ENCODE peak calls at places on chromosomes 12 and 14, in ten cellular contexts. G is kidney glomerular epithelial cell; M is left cardiac atrium; H is cardiac muscle cell; S is HS-5; O is neural crest cell; T is NCI-H1694 treated with DMSO at 0.1 percent for 48 hours; C is central memory CD4-positive, alpha-beta T cell; R is stimulated activated CD4-positive, alpha-beta T cell treated with anti-CD3 and anti-CD28 coated beads, Interleukin-1b, Interleukin-23, amount 100 ng/mL, for 1 hour; D is naive thymus-derived CD4-positive, alpha-beta T cell. E is an unnamed sample.

GRCh38 chr12:25997401-25997973 is 39.0 kb downstream of the RASSF8 start:
- DNase-seq in T (no peak), M (no peak), O (no peak), C (no peak), D (no peak), R (no peak), S (peak; percentile 98), H (peak; percentile 93), G (peak; percentile 94), E (peak; percentile 94)

GRCh38 chr14:89162586-89162985 is 254.4 kb downstream of the FOXN3 start:
- DNase-seq in T (no peak), R (no peak), H (no peak), G (no peak), S (no peak), C (no peak), M (no peak), D (no peak), O (no peak), E (no peak)

GRCh38 chr12:108301346-108301745 is 37.8 kb downstream of the CMKLR1 start:
- DNase-seq in G (no peak), M (no peak), O (no peak), H (no peak), C (no peak), S (no peak), R (no peak), T (no peak), D (no peak), E (no peak)

GRCh38 chr14:22871200-22871961 is at the start of gene LRP10:
- DNase-seq in M (peak; percentile 92), D (peak; percentile 74), S (peak; percentile 64), C (peak; percentile 76), G (peak; percentile 87), H (peak; percentile 90), O (peak; percentile 80), R (no peak), T (peak; percentile 37), E (no peak)

GRCh38 chr14:55438066-55438683 is 2.2 kb downstream of the TBPL2 start:
- DNase-seq in G (peak; percentile 62), H (peak; percentile 78), T (peak; percentile 52), D (no peak), C (no peak), O (no peak), S (no peak), M (no peak), R (no peak), E (no peak)

GRCh38 chr14:32004300-32004699 is 72.8 kb upstream of the ARHGAP5 start:
- DNase-seq in T (no peak), S (peak; percentile 46), O (no peak), M (no peak), D (no peak), H (peak; percentile 77), G (peak; percentile 74), C (no peak), R (no peak), E (peak; percentile 51)

GRCh38 chr12:15688202-15688736 is 100.9 kb downstream of the EPS8 start:
- DNase-seq in M (peak; percentile 75), C (no peak), H (peak; percentile 47), R (no peak), D (no peak), T (no peak), S (no peak), G (no peak), O (peak; percentile 44), E (no peak)

GRCh38 chr14:63088865-63089264 is 43.6 kb upstream of the KCNH5 start:
- DNase-seq in O (no peak), M (no peak), R (no peak), H (no peak), S (no peak), D (no peak), C (no peak), G (no peak), T (no peak), E (no peak)

GRCh38 chr12:2877047-2877958 is at the start of the genes FOXM1 and RHNO1:
- DNase-seq in G (peak; percentile 73), D (peak; percentile 88), O (peak; percentile 88), M (peak; percentile 92), C (peak; percentile 87), S (peak; percentile 61), H (peak; percentile 92), R (peak; percentile 58), T (peak; percentile 81), E (no peak)

GRCh38 chr14:23636317-23637211 is at the start of gene DHRS2:
- DNase-seq in T (no peak), H (no peak), C (no peak), O (no peak), R (no peak), S (no peak), M (no peak), D (no peak), G (no peak), E (no peak)

GRCh38 chr12:102067574-102068258 is 5.9 kb upstream of the WASHC3 start:
- DNase-seq in D (no peak), G (no peak), H (no peak), C (no peak), M (no peak), T (no peak), R (no peak), O (no peak), S (peak; percentile 29), E (peak; percentile 45)

GRCh38 chr14:97445367-97445766 is 648.2 kb downstream of the VRK1 start:
- DNase-seq in C (no peak), G (no peak), H (no peak), O (no peak), R (no peak), D (no peak), S (no peak), M (no peak), T (no peak), E (no peak)

GRCh38 chr12:121794532-121795028 is 1.1 kb upstream of the RHOF start:
- DNase-seq in C (no peak), S (no peak), R (no peak), T (no peak), H (no peak), D (no peak), O (no peak), M (no peak), G (no peak), E (no peak)

GRCh38 chr14:68628605-68629310 is 164.1 kb downstream of the ZFP36L1 start:
- DNase-seq in T (no peak), D (peak; percentile 30), S (no peak), H (no peak), O (no peak), G (no peak), C (peak; percentile 45), R (no peak), M (no peak), E (no peak)

GRCh38 chr12:54159140-54159539 is 29.6 kb downstream of the SMUG1 start:
- DNase-seq in H (peak; percentile 7), D (no peak), O (peak; percentile 27), G (peak; percentile 9), M (no peak), R (no peak), S (no peak), C (no peak), T (peak; percentile 60), E (no peak)

GRCh38 chr14:64671591-64671990 is 32.6 kb upstream of the PLEKHG3 start:
- DNase-seq in G (peak; percentile 66), R (no peak), S (peak; percentile 20), O (no peak), H (peak; percentile 84), C (peak; percentile 66), M (no peak), T (peak; percentile 78), D (peak; percentile 50), E (no peak)

GRCh38 chr12:72281145-72281544 is 9.0 kb downstream of the TRHDE start:
- DNase-seq in H (no peak), G (peak; percentile 20), O (no peak), C (no peak), T (no peak), M (no peak), R (no peak), D (no peak), S (no peak), E (no peak)

GRCh38 chr12:96240251-96240650 is 46.1 kb downstream of the ELK3 start:
- DNase-seq in H (no peak), R (no peak), G (no peak), M (no peak), C (no peak), O (no peak), D (no peak), T (peak; percentile 38), S (no peak), E (no peak)

GRCh38 chr12:3669594-3669993 is 83.3 kb downstream of the CRACR2A start:
- DNase-seq in M (no peak), G (no peak), S (no peak), D (no peak), O (no peak), T (no peak), R (no peak), H (no peak), C (no peak), E (no peak)

GRCh38 chr14:96466918-96467317 is 35.3 kb upstream of the PAPOLA start:
- DNase-seq in C (no peak), D (no peak), O (no peak), H (no peak), T (no peak), G (no peak), S (no peak), M (no peak), R (no peak), E (no peak)

GRCh38 chr12:54998958-54999510 is 14.5 kb upstream of the TESPA1 start:
- DNase-seq in O (no peak), T (no peak), S (no peak), C (no peak), M (no peak), H (no peak), G (no peak), R (no peak), D (no peak), E (no peak)

GRCh38 chr14:94570002-94570400 is 8.8 kb downstream of the SERPINA4 start:
- DNase-seq in D (no peak), S (no peak), T (no peak), G (no peak), O (no peak), C (no peak), H (no peak), R (no peak), M (no peak), E (no peak)

GRCh38 chr12:105067511-105068031 is 16.7 kb downstream of the ALDH1L2 start:
- DNase-seq in C (no peak), S (no peak), M (no peak), R (no peak), O (no peak), G (no peak), T (no peak), H (peak; percentile 15), D (no peak), E (no peak)

GRCh38 chr12:121099779-121100178 is 32.9 kb upstream of the P2RX7 start:
- DNase-seq in C (no peak), H (no peak), D (no peak), R (no peak), M (no peak), G (no peak), T (no peak), S (no peak), O (no peak), E (no peak)

GRCh38 chr12:128820723-128821432 is 2.9 kb downstream of the SLC15A4 start:
- DNase-seq in R (no peak), M (peak; percentile 49), D (no peak), C (no peak), O (no peak), S (no peak), T (no peak), G (no peak), H (no peak), E (no peak)